ENCODE peak calls at places on chromosome 12, in ten cellular contexts. B is sigmoid colon, X is upper lobe of left lung, G is HL-60, V is GM23338, K is SK-N-SH, F is GM12891, L is prostate gland, I is HCT116, Q is stomach. W is an unnamed sample.

GRCh38 chr12:65335021-65335714 is 56.7 kb downstream of the MSRB3 start:
- DNase-seq in I (peak; percentile 76), B (peak; percentile 65), V (no peak), G (no peak), K (peak; percentile 4), X (no peak), F (no peak), L (no peak), Q (no peak), W (no peak)

GRCh38 chr12:225012-225411 is 11.1 kb upstream of the SLC6A12 start:
- DNase-seq in B (no peak), V (no peak), X (no peak), L (no peak), I (no peak), F (no peak), Q (peak; percentile 24), G (no peak), K (no peak), W (no peak)

GRCh38 chr12:66154776-66155175 is 15.0 kb downstream of the TMBIM4 start:
- DNase-seq in I (no peak), X (no peak), Q (no peak), B (no peak), V (no peak), K (no peak), L (no peak), G (no peak), F (no peak), W (no peak)

GRCh38 chr12:57626111-57626928 is 6.7 kb downstream of the B4GALNT1 start:
- DNase-seq in V (no peak), K (no peak), X (no peak), G (no peak), I (no peak), Q (no peak), F (no peak), L (no peak), B (peak; percentile 67), W (no peak)

GRCh38 chr12:105920161-105920684 is 218.5 kb downstream of the NUAK1 start:
- DNase-seq in K (peak; percentile 48), F (no peak), G (no peak), L (peak; percentile 80), Q (no peak), V (no peak), B (no peak), I (no peak), X (no peak), W (no peak)

GRCh38 chr12:14135996-14136395 is 154.6 kb upstream of the GRIN2B start:
- DNase-seq in B (no peak), I (no peak), F (no peak), G (no peak), L (no peak), K (no peak), X (no peak), Q (no peak), V (no peak), W (no peak)

GRCh38 chr12:46571593-46571992 is 199.0 kb upstream of the SLC38A2 start:
- DNase-seq in I (no peak), Q (no peak), L (no peak), B (no peak), G (no peak), F (no peak), K (no peak), X (no peak), V (no peak), W (no peak)

GRCh38 chr12:114408881-114409795 is 3.2 kb upstream of the TBX5 start:
- DNase-seq in L (no peak), B (no peak), K (no peak), V (peak; percentile 75), I (no peak), Q (no peak), G (no peak), F (no peak), X (peak; percentile 85), W (no peak)

GRCh38 chr12:49916129-49916919 is 12.6 kb upstream of the FAIM2 start:
- DNase-seq in K (no peak), B (no peak), Q (no peak), V (no peak), G (no peak), F (no peak), I (no peak), X (no peak), L (no peak), W (no peak)

GRCh38 chr12:15306605-15307004 is 15.7 kb upstream of the PTPRO start:
- DNase-seq in G (no peak), I (no peak), K (no peak), X (peak; percentile 28), L (no peak), V (no peak), F (no peak), Q (no peak), B (no peak), W (no peak)

GRCh38 chr12:45586486-45586885 is 143.0 kb upstream of the ARID2 start:
- DNase-seq in F (no peak), V (no peak), Q (no peak), I (no peak), B (no peak), K (no peak), G (no peak), L (no peak), X (peak; percentile 61), W (no peak)

GRCh38 chr12:50275545-50275944 is 7.8 kb downstream of the LIMA1 start:
- DNase-seq in Q (peak; percentile 59), F (no peak), B (no peak), V (no peak), I (no peak), X (no peak), L (no peak), K (no peak), G (no peak), W (no peak)

GRCh38 chr12:129393357-129393937 is 510.4 kb downstream of the TMEM132D start:
- DNase-seq in Q (no peak), B (no peak), V (no peak), K (no peak), I (no peak), G (no peak), L (no peak), F (no peak), X (no peak), W (no peak)

DNA sequence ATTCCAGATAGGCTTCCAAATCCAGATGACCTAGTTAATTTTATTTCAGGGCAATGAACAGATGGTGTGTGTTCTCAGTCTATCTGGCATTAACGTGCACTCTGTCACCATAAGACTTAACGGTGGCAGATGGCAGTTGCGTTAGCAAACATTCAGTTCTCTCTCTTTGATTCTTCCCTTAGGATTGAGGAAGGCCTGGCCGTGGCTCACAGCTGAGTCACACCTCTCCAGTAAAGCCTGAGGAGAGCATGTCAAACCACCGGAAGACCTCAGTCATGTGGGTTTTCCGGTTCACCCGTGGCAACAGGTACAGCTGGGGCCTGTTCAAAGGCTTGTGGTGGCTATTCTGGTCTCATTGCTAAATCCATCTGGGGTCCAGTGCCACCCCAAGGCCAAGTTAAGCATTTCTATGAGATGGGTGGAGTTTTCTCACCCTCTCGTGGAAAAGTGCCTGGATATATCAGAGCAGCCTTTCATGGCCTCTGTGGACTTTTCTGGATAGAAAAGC is 545.1 kb upstream of the ATP2B1 start:
- DNase-seq in X (no peak), F (peak; percentile 31), B (peak; percentile 87), K (peak; percentile 24), I (peak; percentile 92), V (peak; percentile 35), Q (peak; percentile 33), L (no peak), G (peak; percentile 97), W (peak; percentile 27)
- TF ChIP-seq POLR2AphosphoS5 in X (peak; percentile 62), F (no peak), B (peak; percentile 59), K (no peak), I (no peak), V (no peak), Q (peak; percentile 30), L (no peak), G (peak; percentile 99), W (no peak)

DNA sequence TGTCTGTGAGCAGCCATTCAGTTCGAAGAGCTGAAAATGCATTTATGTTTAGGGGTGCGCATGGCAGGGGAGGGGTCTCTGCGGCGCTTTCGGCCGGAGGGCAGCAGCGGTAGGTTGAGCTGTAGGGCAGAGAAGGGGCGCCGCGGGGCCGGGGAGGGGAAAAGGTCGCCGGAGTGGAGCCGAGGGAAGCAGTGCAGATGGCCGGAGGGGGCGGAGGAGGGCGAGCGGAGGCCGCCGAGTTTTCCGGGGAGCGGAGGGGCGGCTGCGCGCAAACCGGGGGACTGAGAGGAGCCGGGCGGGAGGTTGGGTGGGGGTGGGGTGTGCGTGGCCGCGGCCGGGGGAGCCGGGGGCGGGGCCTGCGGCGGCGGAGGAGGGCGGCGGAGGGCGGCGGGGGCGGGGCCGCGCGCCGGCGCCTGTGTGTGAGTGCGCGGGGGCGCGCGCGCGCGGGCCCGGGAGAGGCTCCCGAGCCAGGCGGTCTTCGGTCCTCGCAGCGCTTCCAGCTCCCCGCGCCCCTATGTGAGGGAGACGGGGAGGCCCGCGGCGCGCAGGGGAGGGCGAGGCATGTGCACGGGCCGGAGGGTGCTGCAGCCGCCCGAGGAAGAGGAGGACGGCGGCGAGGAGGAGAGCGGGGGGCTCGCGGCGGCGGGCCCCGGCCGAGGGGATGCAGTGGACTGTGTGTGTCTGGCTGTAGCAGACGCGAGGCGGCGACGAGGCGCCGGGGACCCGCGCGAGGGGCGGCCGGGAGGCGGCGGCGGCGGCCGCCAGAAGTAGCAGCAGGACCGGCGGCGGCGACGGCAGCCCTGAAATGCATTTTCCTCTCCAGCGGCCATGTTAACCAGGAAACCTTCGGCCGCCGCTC is at the start of gene DYRK2:
- DNase-seq in K (peak; percentile 94), F (peak; percentile 78), L (peak; percentile 75), I (peak; percentile 27), V (peak; percentile 77), X (peak; percentile 97), B (peak; percentile 90), G (peak; percentile 53), Q (peak; percentile 82), W (peak; percentile 71)
- TF ChIP-seq POLR2AphosphoS5 in K (peak; percentile 73), F (no peak), L (peak; percentile 18), I (peak; percentile 88), V (peak; percentile 88), X (peak; percentile 88), B (peak; percentile 97), G (peak; percentile 58), Q (peak; percentile 90), W (no peak)

DNA sequence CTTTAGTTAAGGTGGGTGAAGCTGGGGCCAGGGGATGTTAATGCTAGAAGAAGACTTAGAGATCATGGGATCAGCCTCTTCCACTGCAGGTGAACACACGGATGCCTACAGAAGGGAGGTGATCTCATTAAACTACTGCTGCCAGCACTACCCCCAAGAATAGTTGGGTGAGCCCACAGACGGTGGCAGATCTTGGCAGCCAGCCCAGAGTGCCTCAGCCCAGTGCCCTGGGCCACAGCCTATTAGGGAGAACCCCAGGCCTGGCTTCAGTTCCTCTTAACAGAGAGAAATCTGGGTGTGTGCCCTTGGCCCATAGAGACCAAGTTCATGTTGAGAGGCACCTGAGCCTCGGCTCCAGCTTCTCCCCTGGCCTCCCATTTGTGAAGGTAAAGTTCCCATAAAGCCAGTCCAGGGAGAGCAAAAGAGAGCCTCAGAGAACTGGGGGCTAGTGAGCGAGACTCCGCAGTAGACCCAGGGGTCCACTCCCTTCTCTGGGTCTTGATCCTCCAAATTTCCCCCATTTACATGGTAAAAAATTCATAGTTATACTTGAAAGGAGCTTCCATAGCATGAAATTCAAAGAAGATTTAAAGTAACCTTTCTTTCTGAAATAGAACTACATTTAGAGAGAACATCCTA is 125.0 kb upstream of the CCND2 start:
- DNase-seq in F (no peak), L (no peak), I (no peak), V (no peak), B (peak; percentile 69), X (peak; percentile 66), G (peak; percentile 87), K (no peak), Q (peak; percentile 40), W (no peak)
- TF ChIP-seq POLR2AphosphoS5 in F (no peak), L (no peak), I (no peak), V (no peak), B (no peak), X (no peak), G (no peak), K (no peak), Q (no peak), W (no peak)

GRCh38 chr12:63499567-63499966 is 168.7 kb downstream of the DPY19L2 start:
- DNase-seq in X (peak; percentile 35), L (no peak), K (no peak), I (no peak), G (no peak), B (no peak), F (no peak), V (no peak), Q (no peak), W (no peak)
- TF ChIP-seq POLR2AphosphoS5 in X (no peak), L (no peak), K (no peak), I (no peak), G (no peak), B (no peak), F (no peak), V (no peak), Q (no peak), W (no peak)